ENCODE peak calls at places on chromosomes 16 and 17, in four cellular contexts. U is HL-60, B is K562, H is GM12878. Q is an unnamed sample.

GRCh38 chr16:57628008-57628781 is at the start of gene ADGRG1:
- DNase-seq in U (no peak), B (peak), H (no peak), Q (peak)

GRCh38 chr17:77503293-77503655 is 362.5 kb downstream of the SEC14L1 start:
- DNase-seq in U (no peak), B (no peak), H (no peak), Q (no peak)

GRCh38 chr17:1783834-1784611 is 22.2 kb downstream of the SERPINF1 start:
- DNase-seq in U (peak), B (peak), H (no peak), Q (no peak)

GRCh38 chr16:69830146-69830533 is 68.0 kb downstream of the WWP2 start:
- DNase-seq in U (no peak), B (no peak), H (no peak), Q (no peak)

GRCh38 chr17:78343099-78343432 is 16.8 kb downstream of the SOCS3 start:
- DNase-seq in U (peak), B (no peak), H (no peak), Q (no peak)

GRCh38 chr16:81445926-81446317 is 1.3 kb downstream of the CMIP start:
- DNase-seq in U (no peak), B (no peak), H (no peak), Q (no peak)

GRCh38 chr17:8883353-8883752 is 15.9 kb upstream of the PIK3R6 start:
- DNase-seq in U (no peak), B (no peak), H (no peak), Q (no peak)

GRCh38 chr17:57755479-57756070 is 10.5 kb upstream of the CCDC182 start:
- DNase-seq in U (no peak), B (no peak), H (no peak), Q (no peak)

GRCh38 chr16:77882359-77882758 is 94.0 kb downstream of the VAT1L start:
- DNase-seq in U (no peak), B (no peak), H (no peak), Q (no peak)

GRCh38 chr16:3952342-3953131 is 72.0 kb upstream of the CREBBP start:
- DNase-seq in U (peak), B (no peak), H (no peak), Q (no peak)

GRCh38 chr16:3949946-3950342 is 69.4 kb upstream of the CREBBP start:
- DNase-seq in U (no peak), B (no peak), H (no peak), Q (no peak)

GRCh38 chr16:3949287-3949686 is 68.8 kb upstream of the CREBBP start:
- DNase-seq in U (no peak), B (no peak), H (no peak), Q (no peak)

GRCh38 chr16:3951861-3952332 is 71.4 kb upstream of the CREBBP start:
- DNase-seq in U (no peak), B (no peak), H (no peak), Q (no peak)

DNA sequence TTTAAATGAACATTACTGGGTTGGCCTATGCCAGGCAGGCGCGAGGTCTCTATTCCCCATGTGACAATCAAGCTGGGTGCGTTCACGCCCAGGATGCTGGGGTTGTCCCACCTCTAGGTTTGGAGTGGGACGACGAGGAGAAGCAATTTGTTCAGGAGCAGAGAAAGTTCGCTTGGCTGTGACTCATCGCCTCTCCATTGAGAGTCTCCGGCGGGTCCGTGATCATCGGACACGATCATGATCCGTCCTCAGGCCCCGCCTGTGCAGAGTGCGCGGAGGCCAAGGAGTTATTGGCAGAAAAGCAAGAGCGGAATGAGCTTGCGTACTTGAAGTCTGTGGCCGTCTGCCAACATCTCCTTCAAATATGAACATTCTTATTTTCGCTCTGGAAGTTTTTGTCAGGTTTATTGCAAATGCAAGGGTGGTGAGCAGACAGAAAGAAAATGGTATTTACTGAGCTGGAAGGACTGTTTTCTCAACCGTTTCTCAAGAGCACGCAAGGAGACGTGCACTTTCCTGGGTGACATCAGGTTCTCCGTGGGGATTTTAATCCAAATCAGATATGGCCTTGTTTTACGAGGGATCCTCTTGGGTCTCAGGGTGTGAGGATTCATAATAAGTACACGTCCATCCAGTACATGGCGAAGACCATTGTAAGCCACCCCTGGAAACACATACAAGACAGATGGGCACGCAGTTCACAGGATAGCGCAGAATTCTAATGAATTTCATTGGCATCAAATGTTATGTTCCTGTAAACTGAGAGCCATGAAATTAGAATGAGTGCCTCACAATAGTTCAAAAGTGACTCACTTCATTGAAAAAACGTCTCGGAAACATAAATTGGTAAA is 70.1 kb upstream of the CREBBP start:
- DNase-seq in U (no peak), B (peak), H (no peak), Q (no peak)
- TF ChIP-seq POLR2AphosphoS5 in U (no peak), B (no peak), H (no peak), Q (no peak)

GRCh38 chr17:48150107-48150463 is 42.5 kb downstream of the SNX11 start:
- DNase-seq in U (no peak), B (no peak), H (no peak), Q (no peak)

GRCh38 chr17:48148029-48148759 is 40.6 kb downstream of the SNX11 start:
- DNase-seq in U (peak), B (no peak), H (no peak), Q (no peak)

GRCh38 chr17:48149174-48150106 is 41.9 kb downstream of the SNX11 start:
- DNase-seq in U (no peak), B (peak), H (no peak), Q (no peak)

GRCh38 chr17:48153711-48154642 is 46.4 kb downstream of the SNX11 start:
- DNase-seq in U (peak), B (peak), H (no peak), Q (no peak)

DNA sequence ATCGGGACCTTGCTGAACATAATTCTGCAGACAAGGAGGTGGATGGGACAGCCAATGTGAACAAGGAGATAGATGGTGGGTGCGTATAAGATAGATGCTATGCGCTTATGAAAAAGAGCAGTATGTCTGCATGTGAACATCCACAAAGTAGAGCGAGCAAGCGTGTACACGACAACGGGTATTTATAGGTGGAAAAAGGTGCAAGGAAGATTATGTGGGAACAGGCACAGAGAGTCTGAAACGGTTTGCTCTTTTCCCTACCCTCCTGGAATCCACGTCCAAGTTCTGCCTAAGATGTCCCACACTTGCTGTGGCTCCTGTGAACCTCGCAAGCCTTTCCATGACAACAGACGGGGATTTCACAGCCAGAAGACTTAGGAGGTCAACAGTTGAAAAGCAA is 43.0 kb downstream of the SNX11 start:
- DNase-seq in U (no peak), B (no peak), H (no peak), Q (no peak)
- TF ChIP-seq SPI1 in U (no peak), B (no peak), H (no peak), Q (no peak)

GRCh38 chr17:65037157-65037556 is 19.4 kb downstream of the GNA13 start:
- DNase-seq in U (peak), B (no peak), H (no peak), Q (no peak)
- TF ChIP-seq POLR2AphosphoS5 in U (no peak), B (no peak), H (no peak), Q (no peak)

GRCh38 chr17:236641-237405 is 55.4 kb upstream of the DOC2B start:
- DNase-seq in U (no peak), B (no peak), H (no peak), Q (no peak)
- TF ChIP-seq SPI1 in U (no peak), B (no peak), H (no peak), Q (no peak)

Q was measured in GM12891.